ENCODE peak calls at places on chromosomes 13 and 19, in nine cellular contexts. One of them, this sample, is unnamed.

GRCh38 chr13:41610426-41610825 is 153.1 kb downstream of the RGCC start:
- DNase-seq in activated CD4-positive, CD25-positive, alpha-beta regulatory T cell: no peak
- DNase-seq in left ventricle myocardium inferior: peak
- DNase-seq in nephron progenitor cell: no peak
- DNase-seq in T-helper 1 cell: no peak
- DNase-seq in H54: no peak
- DNase-seq in GOT3: no peak
- DNase-seq in kidney tubule cell: no peak
- DNase-seq in tibial artery: no peak
- DNase-seq in this sample: no peak

GRCh38 chr19:15180451-15181390 is 20.1 kb downstream of the NOTCH3 start:
- DNase-seq in activated CD4-positive, CD25-positive, alpha-beta regulatory T cell: no peak
- DNase-seq in left ventricle myocardium inferior: peak
- DNase-seq in nephron progenitor cell: peak
- DNase-seq in T-helper 1 cell: no peak
- DNase-seq in H54: no peak
- DNase-seq in GOT3: no peak
- DNase-seq in kidney tubule cell: peak
- DNase-seq in tibial artery: no peak
- DNase-seq in this sample: no peak

GRCh38 chr19:5914358-5914774 is 312 bp downstream of the CAPS start:
- DNase-seq in activated CD4-positive, CD25-positive, alpha-beta regulatory T cell: no peak
- DNase-seq in left ventricle myocardium inferior: no peak
- DNase-seq in nephron progenitor cell: no peak
- DNase-seq in T-helper 1 cell: no peak
- DNase-seq in H54: no peak
- DNase-seq in GOT3: no peak
- DNase-seq in kidney tubule cell: no peak
- DNase-seq in tibial artery: no peak
- DNase-seq in this sample: no peak

GRCh38 chr13:89574077-89574476 is 1773.4 kb upstream of the MIR17HG start:
- DNase-seq in activated CD4-positive, CD25-positive, alpha-beta regulatory T cell: no peak
- DNase-seq in left ventricle myocardium inferior: no peak
- DNase-seq in nephron progenitor cell: no peak
- DNase-seq in T-helper 1 cell: no peak
- DNase-seq in H54: no peak
- DNase-seq in GOT3: no peak
- DNase-seq in kidney tubule cell: no peak
- DNase-seq in tibial artery: no peak
- DNase-seq in this sample: no peak

GRCh38 chr19:49831592-49831991 is 13.5 kb downstream of the MED25 start:
- DNase-seq in activated CD4-positive, CD25-positive, alpha-beta regulatory T cell: no peak
- DNase-seq in left ventricle myocardium inferior: no peak
- DNase-seq in nephron progenitor cell: no peak
- DNase-seq in T-helper 1 cell: no peak
- DNase-seq in H54: no peak
- DNase-seq in GOT3: no peak
- DNase-seq in kidney tubule cell: no peak
- DNase-seq in tibial artery: no peak
- DNase-seq in this sample: no peak

GRCh38 chr19:11563530-11563929 is 4.5 kb upstream of the ELOF1 start:
- DNase-seq in activated CD4-positive, CD25-positive, alpha-beta regulatory T cell: no peak
- DNase-seq in left ventricle myocardium inferior: no peak
- DNase-seq in nephron progenitor cell: no peak
- DNase-seq in T-helper 1 cell: no peak
- DNase-seq in H54: no peak
- DNase-seq in GOT3: no peak
- DNase-seq in kidney tubule cell: no peak
- DNase-seq in tibial artery: no peak
- DNase-seq in this sample: no peak

GRCh38 chr13:52348081-52348480 is 57.9 kb downstream of the THSD1 start:
- DNase-seq in activated CD4-positive, CD25-positive, alpha-beta regulatory T cell: no peak
- DNase-seq in left ventricle myocardium inferior: no peak
- DNase-seq in nephron progenitor cell: peak
- DNase-seq in T-helper 1 cell: no peak
- DNase-seq in H54: peak
- DNase-seq in GOT3: no peak
- DNase-seq in kidney tubule cell: peak
- DNase-seq in tibial artery: no peak
- DNase-seq in this sample: no peak

GRCh38 chr19:38155453-38155852 is 68.6 kb downstream of the DPF1 start:
- DNase-seq in activated CD4-positive, CD25-positive, alpha-beta regulatory T cell: no peak
- DNase-seq in left ventricle myocardium inferior: no peak
- DNase-seq in nephron progenitor cell: no peak
- DNase-seq in T-helper 1 cell: no peak
- DNase-seq in H54: no peak
- DNase-seq in GOT3: no peak
- DNase-seq in kidney tubule cell: no peak
- DNase-seq in tibial artery: no peak
- DNase-seq in this sample: no peak

GRCh38 chr13:38350114-38350617 is 515 bp downstream of the UFM1 start:
- DNase-seq in activated CD4-positive, CD25-positive, alpha-beta regulatory T cell: peak
- DNase-seq in left ventricle myocardium inferior: peak
- DNase-seq in nephron progenitor cell: peak
- DNase-seq in T-helper 1 cell: peak
- DNase-seq in H54: peak
- DNase-seq in GOT3: no peak
- DNase-seq in kidney tubule cell: peak
- DNase-seq in tibial artery: peak
- DNase-seq in this sample: no peak

GRCh38 chr13:19158006-19158405 is 23.6 kb downstream of the TUBA3C start:
- DNase-seq in activated CD4-positive, CD25-positive, alpha-beta regulatory T cell: no peak
- DNase-seq in left ventricle myocardium inferior: no peak
- DNase-seq in nephron progenitor cell: no peak
- DNase-seq in T-helper 1 cell: no peak
- DNase-seq in H54: no peak
- DNase-seq in GOT3: no peak
- DNase-seq in kidney tubule cell: no peak
- DNase-seq in tibial artery: no peak
- DNase-seq in this sample: no peak

GRCh38 chr19:13023666-13024065 is 28.4 kb downstream of the NFIX start:
- DNase-seq in activated CD4-positive, CD25-positive, alpha-beta regulatory T cell: no peak
- DNase-seq in left ventricle myocardium inferior: no peak
- DNase-seq in nephron progenitor cell: no peak
- DNase-seq in T-helper 1 cell: no peak
- DNase-seq in H54: no peak
- DNase-seq in GOT3: no peak
- DNase-seq in kidney tubule cell: no peak
- DNase-seq in tibial artery: no peak
- DNase-seq in this sample: no peak

GRCh38 chr19:44585371-44586141 is 27.8 kb upstream of the IGSF23 start:
- DNase-seq in activated CD4-positive, CD25-positive, alpha-beta regulatory T cell: no peak
- DNase-seq in left ventricle myocardium inferior: no peak
- DNase-seq in nephron progenitor cell: no peak
- DNase-seq in T-helper 1 cell: no peak
- DNase-seq in H54: no peak
- DNase-seq in GOT3: no peak
- DNase-seq in kidney tubule cell: peak
- DNase-seq in tibial artery: no peak
- DNase-seq in this sample: no peak

GRCh38 chr13:37202264-37202663 is 96.8 kb upstream of the CSNK1A1L start:
- DNase-seq in activated CD4-positive, CD25-positive, alpha-beta regulatory T cell: no peak
- DNase-seq in left ventricle myocardium inferior: no peak
- DNase-seq in nephron progenitor cell: no peak
- DNase-seq in T-helper 1 cell: no peak
- DNase-seq in H54: no peak
- DNase-seq in GOT3: no peak
- DNase-seq in kidney tubule cell: no peak
- DNase-seq in tibial artery: no peak
- DNase-seq in this sample: no peak

GRCh38 chr19:48424694-48425219 is 21.0 kb upstream of the GRWD1 start:
- DNase-seq in activated CD4-positive, CD25-positive, alpha-beta regulatory T cell: no peak
- DNase-seq in left ventricle myocardium inferior: no peak
- DNase-seq in nephron progenitor cell: no peak
- DNase-seq in T-helper 1 cell: no peak
- DNase-seq in H54: peak
- DNase-seq in GOT3: no peak
- DNase-seq in kidney tubule cell: peak
- DNase-seq in tibial artery: no peak
- DNase-seq in this sample: no peak

GRCh38 chr19:3626473-3627350 is at the start of gene CACTIN:
- DNase-seq in activated CD4-positive, CD25-positive, alpha-beta regulatory T cell: peak
- DNase-seq in left ventricle myocardium inferior: peak
- DNase-seq in nephron progenitor cell: peak
- DNase-seq in T-helper 1 cell: peak
- DNase-seq in H54: peak
- DNase-seq in GOT3: peak
- DNase-seq in kidney tubule cell: peak
- DNase-seq in tibial artery: peak
- DNase-seq in this sample: peak

GRCh38 chr19:33159893-33160292 is 28.0 kb downstream of the WDR88 start:
- DNase-seq in activated CD4-positive, CD25-positive, alpha-beta regulatory T cell: no peak
- DNase-seq in left ventricle myocardium inferior: no peak
- DNase-seq in nephron progenitor cell: no peak
- DNase-seq in T-helper 1 cell: no peak
- DNase-seq in H54: no peak
- DNase-seq in GOT3: no peak
- DNase-seq in kidney tubule cell: no peak
- DNase-seq in tibial artery: no peak
- DNase-seq in this sample: no peak